ENCODE peak calls at places on chromosomes 5 and 9, in five cellular contexts. L is sigmoid colon, T is transverse colon, Y is suprapubic skin, O is upper lobe of left lung. M is an unnamed sample.

GRCh38 chr9:121331549-121331948 is 38.5 kb downstream of the STOM start:
- DNase-seq in Y (no peak), O (no peak), T (no peak), L (no peak), M (no peak)

GRCh38 chr5:145701404-145701803 is 133.7 kb downstream of the PRELID2 start:
- DNase-seq in O (no peak), T (no peak), L (no peak), Y (no peak), M (no peak)

GRCh38 chr5:90554358-90555006 is 4.1 kb upstream of the ADGRV1 start:
- DNase-seq in L (no peak), Y (no peak), O (no peak), T (no peak), M (no peak)

GRCh38 chr9:10855847-10856246 is 243.0 kb upstream of the PTPRD start:
- DNase-seq in Y (no peak), O (no peak), L (no peak), T (no peak), M (no peak)

GRCh38 chr9:120668399-120668798 is 45.9 kb downstream of the MEGF9 start:
- DNase-seq in L (no peak), Y (no peak), O (no peak), T (no peak), M (no peak)

GRCh38 chr9:5762421-5762820 is 70.5 kb downstream of the ERMP1 start:
- DNase-seq in T (no peak), Y (no peak), O (no peak), L (no peak), M (no peak)

GRCh38 chr5:178363501-178364325 is 131.1 kb upstream of the PHYKPL start:
- DNase-seq in O (no peak), L (no peak), Y (peak), T (no peak), M (no peak)

GRCh38 chr5:168291281-168291960 is at the start of gene WWC1:
- DNase-seq in L (no peak), O (peak), Y (peak), T (peak), M (no peak)

GRCh38 chr9:79152306-79152705 is 419.5 kb upstream of the TLE4 start:
- DNase-seq in L (no peak), O (no peak), T (no peak), Y (no peak), M (no peak)

GRCh38 chr9:80699551-80699998 is 989.8 kb downstream of the TLE1 start:
- DNase-seq in O (no peak), L (no peak), Y (no peak), T (no peak), M (no peak)

GRCh38 chr5:14665949-14666741 is 1.6 kb downstream of the OTULIN start:
- DNase-seq in Y (no peak), T (peak), O (peak), L (no peak), M (no peak)

GRCh38 chr5:31561936-31562335 is 29.8 kb downstream of the C5orf22 start:
- DNase-seq in L (no peak), O (no peak), T (no peak), Y (no peak), M (no peak)

GRCh38 chr9:136760424-136760823 is 2.4 kb upstream of the LCN8 start:
- DNase-seq in L (peak), O (no peak), Y (no peak), T (no peak), M (no peak)

GRCh38 chr9:96565684-96566360 is 53.8 kb downstream of the CDC14B start:
- DNase-seq in Y (no peak), O (no peak), L (no peak), T (peak), M (no peak)

GRCh38 chr5:88281322-88281721 is 12.7 kb upstream of the TMEM161B start:
- DNase-seq in T (no peak), L (no peak), O (no peak), Y (no peak), M (no peak)

GRCh38 chr9:97366476-97366875 is 45.4 kb upstream of the TDRD7 start:
- DNase-seq in L (no peak), Y (no peak), T (no peak), O (no peak), M (no peak)

GRCh38 chr5:98108497-98108896 is 665.0 kb upstream of the RGMB start:
- DNase-seq in L (no peak), O (no peak), Y (no peak), T (no peak), M (no peak)

GRCh38 chr5:98050583-98050982 is 722.9 kb upstream of the RGMB start:
- DNase-seq in T (no peak), O (no peak), L (no peak), Y (no peak), M (no peak)

GRCh38 chr5:140242099-140242498 is 60.8 kb downstream of the PFDN1 start:
- DNase-seq in L (no peak), T (no peak), O (no peak), Y (peak), M (no peak)

GRCh38 chr5:44809215-44809955 is 638 bp downstream of the MRPS30 start:
- DNase-seq in T (peak), O (peak), L (peak), Y (peak), M (no peak)

GRCh38 chr5:14608169-14608568 is 26.6 kb downstream of the OTULINL start:
- DNase-seq in O (no peak), Y (no peak), T (no peak), L (no peak), M (no peak)

GRCh38 chr5:160262151-160262550 is 32.8 kb downstream of the FABP6 start:
- DNase-seq in Y (no peak), O (no peak), L (no peak), T (no peak), M (no peak)

GRCh38 chr9:15509931-15510788 is 610 bp downstream of the PSIP1 start:
- DNase-seq in L (peak), T (peak), Y (no peak), O (peak), M (no peak)

GRCh38 chr9:81826541-81826906 is 101.7 kb upstream of the SPATA31D4 start:
- DNase-seq in T (no peak), L (peak), O (peak), Y (no peak), M (no peak)

GRCh38 chr5:118293378-118293777 is 695.0 kb downstream of the DTWD2 start:
- DNase-seq in O (no peak), T (no peak), Y (no peak), L (no peak), M (no peak)

GRCh38 chr5:144697847-144698262 is 527.2 kb downstream of the KCTD16 start:
- DNase-seq in O (no peak), T (no peak), L (no peak), Y (no peak), M (no peak)

GRCh38 chr9:92770005-92770995 is 5.7 kb upstream of the BICD2 start:
- DNase-seq in O (peak), Y (peak), T (no peak), L (no peak), M (no peak)

GRCh38 chr9:7223981-7224380 is 466.2 kb downstream of the KDM4C start:
- DNase-seq in O (no peak), L (no peak), T (no peak), Y (no peak), M (no peak)

GRCh38 chr5:166111021-166111420 is 2180.4 kb upstream of the WWC1 start:
- DNase-seq in L (no peak), O (no peak), T (no peak), Y (no peak), M (no peak)

GRCh38 chr5:67050635-67051034 is 146.0 kb downstream of the CD180 start:
- DNase-seq in O (no peak), L (no peak), T (no peak), Y (no peak), M (no peak)

GRCh38 chr9:13756943-13757342 is 477.5 kb upstream of the MPDZ start:
- DNase-seq in Y (no peak), O (no peak), T (no peak), L (no peak), M (no peak)

GRCh38 chr5:167644619-167645018 is 646.8 kb upstream of the WWC1 start:
- DNase-seq in O (no peak), T (no peak), Y (no peak), L (no peak), M (no peak)

DNA sequence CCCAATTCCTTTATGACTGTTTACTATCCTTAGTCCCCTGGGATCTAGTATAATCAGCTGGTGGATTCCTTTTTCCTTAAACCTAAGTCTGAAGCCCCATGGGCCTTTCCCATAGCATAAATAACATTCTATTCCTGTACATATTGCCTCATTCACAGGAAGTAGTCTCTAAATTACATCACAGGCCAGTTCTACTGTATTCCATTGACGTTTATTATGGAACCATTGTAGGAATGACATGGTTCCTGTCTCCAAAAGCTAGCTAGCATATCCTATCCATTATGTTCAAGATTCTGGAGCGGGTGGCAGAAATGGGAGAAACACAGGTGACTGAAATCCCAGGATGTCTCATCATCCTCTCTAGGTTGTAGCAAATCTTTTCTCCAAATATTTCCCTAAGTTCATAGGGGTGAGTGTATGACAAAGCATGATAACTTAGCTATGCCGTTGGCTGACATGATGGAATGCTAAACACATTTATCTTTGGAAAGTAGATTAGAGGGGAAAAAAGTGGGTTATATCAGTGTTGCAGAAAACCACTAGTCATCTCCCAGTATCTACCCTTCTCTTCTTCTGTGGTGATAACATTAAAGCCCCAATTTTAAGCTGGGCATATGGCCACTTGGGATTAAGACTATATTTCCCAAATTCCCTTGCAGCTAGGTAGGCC is 140.1 kb downstream of the FGF1 start:
- DNase-seq in L (no peak), Y (no peak), O (no peak), T (no peak), M (no peak)
- TF ChIP-seq EP300 in L (no peak), Y (no peak), O (peak), T (no peak), M (no peak)

GRCh38 chr9:99465231-99465891 is 243.3 kb downstream of the SEC61B start:
- DNase-seq in T (no peak), L (no peak), Y (no peak), O (no peak), M (no peak)
- TF ChIP-seq POLR2AphosphoS5 in T (no peak), L (no peak), Y (no peak), O (no peak), M (no peak)

GRCh38 chr9:131113655-131114563 is 11.5 kb upstream of the NUP214 start:
- DNase-seq in T (no peak), O (no peak), Y (no peak), L (no peak), M (no peak)

GRCh38 chr9:131111186-131111853 is 14.1 kb upstream of the NUP214 start:
- DNase-seq in Y (no peak), L (no peak), T (no peak), O (no peak), M (no peak)

GRCh38 chr9:131107760-131108159 is 11.4 kb downstream of the AIF1L start:
- DNase-seq in L (no peak), T (no peak), Y (no peak), O (no peak), M (no peak)

GRCh38 chr9:131112374-131113159 is 12.8 kb upstream of the NUP214 start:
- DNase-seq in O (no peak), T (no peak), Y (no peak), L (no peak), M (no peak)

DNA sequence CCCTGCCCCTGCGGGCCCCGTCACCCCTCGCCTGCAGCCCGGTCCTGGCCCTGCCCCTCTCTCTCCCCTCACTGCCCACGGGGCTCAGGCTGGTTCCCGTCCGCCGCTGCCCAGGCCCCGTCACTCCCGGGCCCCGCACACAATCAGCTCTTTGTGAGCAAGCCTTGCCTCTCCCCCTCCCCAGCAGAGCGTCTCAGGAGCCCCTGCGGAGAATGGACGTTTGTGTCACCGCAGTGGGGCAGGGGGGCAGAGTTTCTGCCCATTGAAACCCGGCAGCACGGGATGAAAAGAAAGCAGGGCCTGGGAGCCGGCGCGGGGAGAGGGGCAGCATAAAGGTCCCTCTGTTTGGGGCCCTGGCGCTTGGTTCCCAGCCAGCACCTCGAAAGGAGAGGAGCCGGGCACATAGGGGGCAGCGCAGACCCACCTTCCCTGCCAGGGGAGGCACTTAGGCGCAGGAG is 13.5 kb upstream of the NUP214 start:
- DNase-seq in L (no peak), T (no peak), Y (no peak), O (no peak), M (no peak)
- TF ChIP-seq EP300 in L (no peak), T (no peak), Y (no peak), O (no peak), M (no peak)

GRCh38 chr9:130681769-130682489 is 11.7 kb upstream of the EXOSC2 start:
- DNase-seq in T (peak), L (no peak), O (no peak), Y (no peak), M (no peak)

GRCh38 chr9:130687615-130688014 is 6.0 kb upstream of the EXOSC2 start:
- DNase-seq in Y (no peak), O (no peak), L (no peak), T (no peak), M (no peak)

GRCh38 chr9:130685104-130685503 is 8.5 kb upstream of the EXOSC2 start:
- DNase-seq in T (no peak), L (no peak), O (no peak), Y (no peak), M (no peak)

GRCh38 chr9:130680836-130681768 is 12.5 kb upstream of the EXOSC2 start:
- DNase-seq in T (peak), Y (no peak), O (peak), L (peak), M (no peak)

GRCh38 chr9:130682490-130683121 is 11.0 kb upstream of the EXOSC2 start:
- DNase-seq in Y (no peak), O (peak), T (peak), L (peak), M (no peak)
- TF ChIP-seq POLR2AphosphoS5 in Y (no peak), O (no peak), T (no peak), L (no peak), M (peak)

GRCh38 chr5:61394078-61394701 is 62.1 kb downstream of the ZSWIM6 start:
- DNase-seq in L (no peak), O (no peak), Y (no peak), T (no peak), M (no peak)
- TF ChIP-seq EP300 in L (no peak), O (no peak), Y (no peak), T (no peak), M (no peak)

GRCh38 chr9:114400219-114400618 is 12.4 kb upstream of the AKNA start:
- DNase-seq in O (no peak), T (no peak), Y (no peak), L (no peak), M (no peak)

GRCh38 chr9:114396558-114397218 is 8.9 kb upstream of the AKNA start:
- DNase-seq in Y (peak), T (no peak), L (peak), O (peak), M (no peak)

GRCh38 chr9:114399381-114399780 is 11.6 kb upstream of the AKNA start:
- DNase-seq in Y (no peak), L (no peak), T (no peak), O (no peak), M (no peak)

GRCh38 chr9:114397219-114397847 is 9.6 kb upstream of the AKNA start:
- DNase-seq in L (no peak), Y (no peak), T (no peak), O (no peak), M (no peak)

DNA sequence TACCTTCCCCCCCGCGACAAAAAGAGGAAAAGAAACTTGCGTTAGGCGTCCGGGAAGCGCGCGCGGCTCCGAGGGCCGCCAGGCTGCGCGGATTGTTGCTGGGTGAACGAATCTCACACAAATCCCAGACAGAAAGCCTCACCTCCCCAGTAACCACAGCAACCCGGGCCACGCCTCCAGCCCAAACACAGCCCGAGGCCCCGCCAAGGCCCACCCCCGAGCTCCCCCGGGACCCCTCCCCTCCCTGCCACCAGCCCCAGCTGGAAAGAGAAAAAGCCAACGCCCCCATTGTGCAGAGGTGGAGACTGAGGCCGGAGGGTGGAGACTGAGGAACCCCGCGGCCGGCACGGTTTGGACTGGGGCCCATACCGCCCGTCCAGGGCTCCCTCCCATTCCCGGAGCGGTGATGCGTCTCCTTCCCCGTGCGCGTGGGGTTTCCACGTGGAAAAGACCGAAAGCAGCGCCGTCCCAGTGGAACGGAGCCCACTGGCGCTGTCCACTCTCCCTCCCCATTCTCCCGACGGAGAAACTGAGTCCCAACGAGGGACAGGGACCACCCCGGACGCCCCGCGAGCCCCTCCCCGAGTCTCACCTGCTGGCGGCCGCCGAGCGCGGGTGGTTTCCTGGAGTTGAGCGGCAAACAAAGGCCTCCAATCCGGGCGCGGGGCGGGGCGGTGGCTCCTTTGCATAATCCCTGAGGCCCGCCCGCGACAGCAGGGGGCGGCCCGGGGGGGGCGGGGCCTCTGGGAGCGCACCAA is 10.2 kb upstream of the AKNA start:
- DNase-seq in O (peak), T (peak), L (peak), Y (peak), M (peak)
- TF ChIP-seq POLR2AphosphoS5 in O (peak), T (peak), L (peak), Y (peak), M (peak)

GRCh38 chr5:133792683-133793082 is 175.7 kb downstream of the C5orf15 start:
- DNase-seq in T (peak), Y (no peak), L (no peak), O (no peak), M (no peak)
- TF ChIP-seq EP300 in T (no peak), Y (no peak), L (no peak), O (no peak), M (no peak)

GRCh38 chr9:2018162-2018643 is 3.1 kb downstream of the SMARCA2 start:
- DNase-seq in L (no peak), O (no peak), Y (no peak), T (no peak), M (no peak)

GRCh38 chr9:2015581-2016410 is 649 bp downstream of the SMARCA2 start:
- DNase-seq in L (peak), O (peak), Y (peak), T (peak), M (no peak)

GRCh38 chr9:2017459-2018161 is 2.5 kb downstream of the SMARCA2 start:
- DNase-seq in T (peak), Y (peak), L (peak), O (peak), M (peak)

GRCh38 chr9:2017209-2017458 is 2.0 kb downstream of the SMARCA2 start:
- DNase-seq in O (no peak), T (no peak), L (no peak), Y (no peak), M (no peak)

DNA sequence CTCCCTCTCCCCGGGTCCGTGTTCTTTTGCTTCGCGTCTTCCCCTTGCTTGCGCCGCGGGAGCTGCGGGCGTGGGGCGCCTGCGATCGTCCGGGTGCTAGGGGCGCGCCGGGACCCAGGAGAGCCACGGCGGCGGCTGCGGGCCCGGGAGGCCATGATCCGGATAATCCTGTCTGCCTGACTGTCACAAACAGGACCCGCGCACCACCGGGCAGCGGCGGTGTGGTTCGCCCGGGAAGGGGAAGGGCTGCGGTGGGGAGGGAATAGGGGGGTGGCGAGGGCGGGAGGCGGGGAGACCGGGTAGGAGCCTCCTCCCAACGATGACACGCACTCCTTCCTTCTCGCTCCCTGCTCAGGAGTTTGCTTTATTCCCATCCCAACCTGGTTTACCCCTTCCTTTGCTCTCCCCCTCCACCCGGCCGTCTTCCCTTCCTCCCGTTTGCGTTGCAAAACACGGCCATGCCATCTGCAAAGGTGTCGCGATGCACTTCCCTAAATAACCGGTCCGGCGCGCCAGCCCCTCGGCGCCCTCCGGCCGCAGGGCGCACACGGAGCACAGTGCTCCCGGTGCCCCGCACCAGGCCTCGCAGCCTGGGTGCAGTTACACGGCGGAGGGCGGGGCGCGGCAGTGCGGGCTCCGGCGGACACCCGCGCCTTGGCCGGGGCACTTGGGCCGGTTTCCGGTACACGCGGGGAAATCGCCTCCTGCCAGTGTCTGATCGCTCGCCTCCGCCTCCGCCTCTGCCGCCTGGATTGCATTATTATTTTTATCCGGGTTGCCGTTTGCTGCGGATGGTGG is 1.5 kb downstream of the SMARCA2 start:
- DNase-seq in O (peak), Y (peak), T (peak), L (peak), M (peak)
- TF ChIP-seq POLR2AphosphoS5 in O (peak), Y (peak), T (peak), L (peak), M (peak)